ENCODE peak calls at places on chromosomes 12 and 14, in four cellular contexts. One of them, this sample, is unnamed. For H3K4me1, the result is how much of the 10 kb centered on the place peaks cover.

GRCh38 chr14:31208546-31209424 is 1.2 kb upstream of the HECTD1 start:
- DNase-seq in K562: no peak
- DNase-seq in HepG2: no peak
- DNase-seq in GM12878: no peak
- DNase-seq in this sample: no peak

GRCh38 chr12:116420476-116420875 is 138.7 kb upstream of the MAP1LC3B2 start:
- DNase-seq in K562: no peak
- DNase-seq in HepG2: no peak
- DNase-seq in GM12878: no peak
- DNase-seq in this sample: no peak

GRCh38 chr14:89941830-89942377 is 12.6 kb downstream of the EFCAB11 start:
- DNase-seq in HepG2: no peak
- DNase-seq in GM12878: no peak
- DNase-seq in K562: no peak
- DNase-seq in this sample: no peak

GRCh38 chr12:24595652-24596235 is 353.2 kb downstream of the BCAT1 start:
- DNase-seq in K562: peak
- DNase-seq in GM12878: no peak
- DNase-seq in HepG2: peak
- DNase-seq in this sample: no peak

GRCh38 chr12:94841171-94841570 is 162.3 kb downstream of the NDUFA12 start:
- DNase-seq in GM12878: no peak
- DNase-seq in HepG2: no peak
- DNase-seq in K562: no peak
- DNase-seq in this sample: no peak

GRCh38 chr14:101755591-101756324 is 5.8 kb upstream of the PPP2R5C start:
- DNase-seq in K562: no peak
- DNase-seq in GM12878: no peak
- DNase-seq in HepG2: no peak
- DNase-seq in this sample: no peak

GRCh38 chr14:66056926-66057552 is 429.1 kb upstream of the CCDC196 start:
- DNase-seq in HepG2: no peak
- DNase-seq in GM12878: no peak
- DNase-seq in K562: no peak
- DNase-seq in this sample: no peak

GRCh38 chr12:1873531-1874149 is 44.8 kb downstream of the CACNA2D4 start:
- DNase-seq in K562: no peak
- DNase-seq in HepG2: no peak
- DNase-seq in GM12878: no peak
- DNase-seq in this sample: no peak

GRCh38 chr12:85835810-85836715 is at the start of gene RASSF9:
- DNase-seq in K562: no peak
- DNase-seq in GM12878: no peak
- DNase-seq in HepG2: peak
- DNase-seq in this sample: peak

GRCh38 chr12:21526721-21527345 is 737 bp downstream of the SPX start:
- DNase-seq in K562: no peak
- DNase-seq in GM12878: no peak
- DNase-seq in HepG2: no peak
- DNase-seq in this sample: no peak

GRCh38 chr12:113184098-113184899 is 979 bp downstream of the DDX54 start:
- DNase-seq in K562: no peak
- DNase-seq in GM12878: no peak
- DNase-seq in HepG2: no peak
- DNase-seq in this sample: no peak

GRCh38 chr14:99809376-99809775 is 16.2 kb downstream of the EML1 start:
- DNase-seq in HepG2: no peak
- DNase-seq in GM12878: no peak
- DNase-seq in K562: no peak
- DNase-seq in this sample: no peak

GRCh38 chr12:99111600-99111999 is 466.5 kb downstream of the APAF1 start:
- DNase-seq in K562: no peak
- DNase-seq in GM12878: no peak
- DNase-seq in HepG2: no peak
- DNase-seq in this sample: no peak

GRCh38 chr14:35808076-35808657 is 928 bp downstream of the RALGAPA1 start:
- DNase-seq in HepG2: no peak
- DNase-seq in GM12878: no peak
- DNase-seq in K562: peak
- DNase-seq in this sample: peak

GRCh38 chr14:77904218-77904617 is 104.3 kb downstream of the ADCK1 start:
- DNase-seq in GM12878: no peak
- DNase-seq in HepG2: no peak
- DNase-seq in K562: no peak
- DNase-seq in this sample: no peak

GRCh38 chr14:44833376-44833775 is 128.4 kb downstream of the KLHL28 start:
- DNase-seq in HepG2: no peak
- DNase-seq in K562: no peak
- DNase-seq in GM12878: no peak
- DNase-seq in this sample: peak

GRCh38 chr14:86057018-86057667 is 527.2 kb downstream of the FLRT2 start:
- DNase-seq in GM12878: no peak
- DNase-seq in K562: no peak
- DNase-seq in HepG2: peak
- DNase-seq in this sample: peak

GRCh38 chr12:15700595-15700994 is 88.6 kb downstream of the EPS8 start:
- DNase-seq in HepG2: no peak
- DNase-seq in K562: peak
- DNase-seq in GM12878: peak
- DNase-seq in this sample: peak

GRCh38 chr14:104601786-104602185 is 2.8 kb downstream of the TMEM179 start:
- DNase-seq in GM12878: no peak
- DNase-seq in K562: no peak
- DNase-seq in HepG2: no peak
- DNase-seq in this sample: no peak

GRCh38 chr12:126538888-126539287 is 1473.7 kb downstream of the AACS start:
- DNase-seq in K562: no peak
- DNase-seq in HepG2: no peak
- DNase-seq in GM12878: no peak
- DNase-seq in this sample: no peak

GRCh38 chr12:115408642-115409041 is 724.7 kb upstream of the TBX3 start:
- DNase-seq in GM12878: no peak
- DNase-seq in HepG2: no peak
- DNase-seq in K562: no peak
- DNase-seq in this sample: no peak

GRCh38 chr12:41096797-41097196 is 91.3 kb upstream of the PDZRN4 start:
- DNase-seq in HepG2: no peak
- DNase-seq in K562: no peak
- DNase-seq in GM12878: no peak
- DNase-seq in this sample: no peak
- H3K4me1 ChIP-seq in HepG2: under half
- H3K4me1 ChIP-seq in K562: under half
- H3K4me1 ChIP-seq in GM12878: under half
- H3K4me1 ChIP-seq in this sample: under half

DNA sequence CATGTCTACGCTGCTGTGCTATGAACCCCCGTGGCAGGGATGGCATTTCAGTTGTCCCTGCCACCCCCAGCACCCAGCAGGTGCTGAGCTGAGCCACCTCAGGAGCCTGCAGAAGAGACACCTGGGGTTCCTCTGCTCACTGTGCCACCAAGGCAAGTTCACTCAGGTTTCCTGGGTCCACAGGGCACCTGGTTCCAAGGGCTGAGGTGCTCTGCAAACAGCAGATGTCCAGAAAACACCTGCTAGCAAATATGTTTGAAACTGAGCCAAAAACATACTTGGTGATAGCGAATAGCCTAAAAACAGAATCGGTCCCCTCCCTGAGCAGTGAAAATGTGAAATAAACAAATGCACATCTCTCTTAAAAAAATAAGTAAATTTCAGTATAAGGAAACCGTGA is 35.6 kb upstream of the GPR68 start:
- DNase-seq in HepG2: no peak
- DNase-seq in K562: no peak
- DNase-seq in GM12878: no peak
- DNase-seq in this sample: no peak
- TF ChIP-seq CHD4 in HepG2: no peak
- TF ChIP-seq CHD4 in K562: no peak
- TF ChIP-seq CHD4 in GM12878: no peak
- TF ChIP-seq CHD4 in this sample: no peak

GRCh38 chr12:51907083-51907863 is at the start of gene ACVRL1:
- DNase-seq in K562: no peak
- DNase-seq in HepG2: no peak
- DNase-seq in GM12878: no peak
- DNase-seq in this sample: no peak

GRCh38 chr12:51906452-51907082 is 737 bp upstream of the ACVRL1 start:
- DNase-seq in HepG2: no peak
- DNase-seq in K562: no peak
- DNase-seq in GM12878: no peak
- DNase-seq in this sample: no peak

GRCh38 chr12:51904951-51905471 is 2.3 kb upstream of the ACVRL1 start:
- DNase-seq in K562: no peak
- DNase-seq in GM12878: no peak
- DNase-seq in HepG2: no peak
- DNase-seq in this sample: no peak

GRCh38 chr12:51907864-51908425 is 641 bp downstream of the ACVRL1 start:
- DNase-seq in HepG2: no peak
- DNase-seq in GM12878: no peak
- DNase-seq in K562: no peak
- DNase-seq in this sample: no peak

DNA sequence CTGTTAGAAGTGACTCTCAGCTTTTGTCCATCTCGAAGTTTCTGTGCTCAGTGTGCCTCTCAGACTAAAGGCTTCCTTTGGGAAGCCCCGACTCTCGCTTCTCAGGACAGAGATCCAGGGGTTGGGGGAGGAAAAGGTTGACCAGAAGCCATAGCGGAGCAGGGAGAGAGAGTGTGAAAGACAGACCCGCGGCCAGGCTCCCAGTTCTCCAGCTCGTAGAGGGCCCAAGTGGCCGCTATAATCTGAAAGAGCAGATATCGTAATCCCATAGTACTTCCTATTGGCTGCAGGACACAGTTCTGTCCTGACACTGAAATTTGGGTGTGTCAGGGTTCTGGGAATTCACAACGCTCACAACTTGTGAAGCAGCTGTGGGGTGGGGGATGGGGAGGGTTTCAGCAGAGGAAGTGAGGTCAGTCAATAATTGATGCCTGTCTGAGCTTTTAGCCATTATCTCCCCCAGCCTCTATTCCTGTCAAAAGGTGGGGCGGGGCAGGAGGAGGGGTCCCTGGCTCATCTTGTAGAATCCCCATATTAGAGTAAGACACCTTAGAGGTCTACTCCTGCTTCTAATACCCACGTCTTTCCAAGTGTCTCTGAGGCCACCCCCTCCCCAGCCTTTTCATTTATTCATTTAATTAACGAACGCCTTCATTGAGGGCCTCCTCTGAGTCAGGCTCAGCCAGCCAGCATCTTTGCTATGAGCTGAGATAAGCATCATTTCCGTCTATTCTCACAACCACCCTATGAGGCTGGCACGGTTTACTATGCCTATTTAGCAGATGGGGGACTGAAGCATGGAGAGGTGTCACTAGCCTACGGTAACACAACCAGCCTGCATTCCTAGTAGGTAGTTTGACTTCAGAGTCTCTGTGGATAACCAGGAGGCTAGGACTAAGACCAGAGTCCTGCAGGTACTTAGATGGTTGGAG is 1.5 kb upstream of the ACVRL1 start:
- DNase-seq in K562: peak
- DNase-seq in GM12878: no peak
- DNase-seq in HepG2: no peak
- DNase-seq in this sample: no peak
- H3K4me1 ChIP-seq in K562: under half
- H3K4me1 ChIP-seq in GM12878: under half
- H3K4me1 ChIP-seq in HepG2: under half
- H3K4me1 ChIP-seq in this sample: under half

DNA sequence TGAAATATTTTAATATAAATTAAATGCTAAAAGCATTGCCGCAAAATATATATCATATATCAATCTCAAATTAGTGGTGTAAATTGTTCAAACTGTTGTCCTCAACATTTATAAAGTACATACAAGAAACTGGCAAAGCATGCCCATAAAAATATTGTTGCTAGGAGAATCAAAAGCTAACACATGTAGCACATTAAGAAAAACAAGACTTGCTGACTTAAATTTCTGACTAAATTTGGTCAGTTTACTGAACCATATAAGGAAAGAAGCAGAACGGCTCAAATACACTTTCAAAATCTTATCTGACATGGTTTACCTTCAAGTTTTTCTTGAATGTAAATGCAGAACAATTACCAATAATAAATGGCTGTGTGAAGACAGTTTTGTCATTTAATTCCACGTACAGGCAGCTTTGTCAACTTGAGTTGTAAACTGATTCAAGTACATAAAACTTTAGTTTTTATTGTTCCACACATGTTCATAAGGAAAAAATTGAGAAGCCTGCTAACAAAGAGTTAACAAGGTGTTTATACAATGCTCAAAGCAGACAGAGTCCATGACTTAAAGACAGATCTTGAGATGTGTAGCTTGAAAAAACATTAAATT is 50.4 kb downstream of the PPP1R12A start:
- DNase-seq in HepG2: no peak
- DNase-seq in GM12878: no peak
- DNase-seq in K562: no peak
- DNase-seq in this sample: no peak
- TF ChIP-seq CHD4 in HepG2: no peak
- TF ChIP-seq CHD4 in GM12878: no peak
- TF ChIP-seq CHD4 in K562: no peak
- TF ChIP-seq CHD4 in this sample: no peak

GRCh38 chr12:49665384-49665783 is 41.8 kb downstream of the FMNL3 start:
- DNase-seq in GM12878: no peak
- DNase-seq in HepG2: no peak
- DNase-seq in K562: no peak
- DNase-seq in this sample: no peak
- H3K4me1 ChIP-seq in GM12878: half or more
- H3K4me1 ChIP-seq in HepG2: under half
- H3K4me1 ChIP-seq in K562: under half
- H3K4me1 ChIP-seq in this sample: under half

DNA sequence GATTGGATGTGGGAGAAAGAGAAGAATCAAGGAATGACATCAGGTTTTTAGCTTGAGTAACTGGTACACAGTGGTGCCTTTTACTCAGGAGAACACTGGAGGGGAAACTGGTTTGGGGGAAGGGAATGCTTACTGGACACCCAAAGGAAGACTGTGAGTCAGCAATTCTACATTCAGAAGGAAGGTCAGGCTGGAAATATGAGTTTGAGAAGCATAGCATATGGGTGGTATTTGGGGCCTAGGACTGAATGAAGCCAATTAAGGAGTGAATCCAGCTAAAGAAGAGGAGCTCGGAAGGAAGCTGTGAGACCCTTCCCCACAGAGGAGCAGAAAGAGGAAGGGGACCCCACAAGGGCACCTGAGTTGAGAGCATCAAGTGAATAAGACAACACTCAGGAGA is 35.4 kb downstream of the DMAC2L start:
- DNase-seq in HepG2: no peak
- DNase-seq in GM12878: no peak
- DNase-seq in K562: peak
- DNase-seq in this sample: no peak
- TF ChIP-seq CHD4 in HepG2: no peak
- TF ChIP-seq CHD4 in GM12878: no peak
- TF ChIP-seq CHD4 in K562: no peak
- TF ChIP-seq CHD4 in this sample: no peak

DNA sequence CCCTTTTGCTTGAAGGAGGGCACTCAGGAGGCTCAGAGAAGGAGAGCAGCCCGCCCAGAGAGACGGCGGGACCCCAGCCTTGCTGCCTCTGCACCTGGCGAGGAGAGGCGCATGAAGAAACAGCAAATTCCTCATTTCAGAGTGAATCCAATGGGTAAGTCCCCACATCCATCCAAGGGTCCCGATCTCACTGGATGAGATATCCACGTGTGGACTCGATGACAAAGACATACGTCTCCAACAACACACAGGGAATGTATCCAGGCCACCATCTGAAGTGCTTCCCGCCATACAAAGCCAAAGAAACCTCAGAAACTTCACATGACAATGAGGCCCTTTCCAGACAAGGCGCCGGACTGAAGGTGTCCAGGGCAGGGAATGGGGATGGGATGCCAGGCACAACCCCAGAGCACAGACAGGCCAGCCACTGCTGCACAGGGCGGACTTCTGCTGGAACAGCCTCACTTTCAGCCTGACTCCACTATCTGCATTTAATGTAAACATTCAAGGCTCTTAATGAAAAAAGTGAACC is 14.5 kb downstream of the CCDC88C start:
- DNase-seq in K562: no peak
- DNase-seq in HepG2: no peak
- DNase-seq in GM12878: no peak
- DNase-seq in this sample: no peak
- H3K4me1 ChIP-seq in K562: under half
- H3K4me1 ChIP-seq in HepG2: under half
- H3K4me1 ChIP-seq in GM12878: half or more
- H3K4me1 ChIP-seq in this sample: under half